ENCODE peak calls at places on chromosomes 4 and X, in nine cellular contexts. X is endothelial cell, G is mammary epithelial cell, U is activated B cell treated with CpG ODN at 0.5 μM for 24 hours, I is kidney epithelial cell, T is Peyer's patch, N is esophagus squamous epithelium, O is MM.1S, E is suprapubic skin. R is an unnamed sample.

GRCh38 chrX:14497184-14497666 is 32.1 kb upstream of the GLRA2 start:
- DNase-seq in X (no peak), E (no peak), U (no peak), O (peak), I (no peak), T (no peak), N (no peak), G (no peak), R (no peak)

GRCh38 chr4:150960079-150960478 is 55.0 kb downstream of the LRBA start:
- DNase-seq in X (no peak), T (no peak), N (no peak), E (no peak), O (no peak), G (peak), I (no peak), U (no peak), R (peak)

GRCh38 chr4:185307136-185307950 is 88.4 kb downstream of the LRP2BP start:
- DNase-seq in U (no peak), I (peak), N (no peak), X (no peak), G (peak), E (no peak), O (peak), T (no peak), R (peak)

GRCh38 chr4:110005461-110006056 is 92.9 kb downstream of the EGF start:
- DNase-seq in O (peak), G (peak), N (no peak), T (no peak), U (no peak), X (no peak), I (peak), E (no peak), R (peak)

GRCh38 chr4:83358410-83358809 is 23.8 kb upstream of the HPSE start:
- DNase-seq in U (no peak), I (peak), T (no peak), E (no peak), N (no peak), G (peak), O (no peak), X (no peak), R (no peak)

GRCh38 chr4:183831026-183831446 is 74.1 kb upstream of the STOX2 start:
- DNase-seq in O (no peak), E (no peak), T (no peak), G (no peak), U (no peak), X (no peak), I (no peak), N (no peak), R (no peak)

GRCh38 chr4:73525611-73526010 is 44.1 kb downstream of the AFM start:
- DNase-seq in O (no peak), I (no peak), N (no peak), U (no peak), T (no peak), X (no peak), E (no peak), G (no peak), R (no peak)

GRCh38 chr4:15689540-15689939 is 7.9 kb downstream of the FAM200B start:
- DNase-seq in U (no peak), E (no peak), X (no peak), T (no peak), N (no peak), O (no peak), G (no peak), I (no peak), R (no peak)

GRCh38 chrX:56766554-56767412 is 37.7 kb downstream of the NBDY start:
- DNase-seq in N (no peak), T (no peak), X (no peak), O (peak), I (no peak), G (no peak), U (no peak), E (no peak), R (no peak)

GRCh38 chr4:150986085-150986484 is 29.0 kb downstream of the LRBA start:
- DNase-seq in I (no peak), E (no peak), X (no peak), O (no peak), G (no peak), U (no peak), T (no peak), N (no peak), R (no peak)

GRCh38 chr4:149306537-149306936 is 509.1 kb downstream of the IQCM start:
- DNase-seq in U (no peak), E (no peak), G (no peak), O (no peak), X (no peak), T (no peak), I (no peak), N (no peak), R (no peak)

GRCh38 chrX:103831342-103831802 is 685 bp downstream of the RAB9B start:
- DNase-seq in N (no peak), U (no peak), O (no peak), I (no peak), X (peak), E (no peak), G (no peak), T (no peak), R (no peak)

GRCh38 chrX:139931646-139932076 is 1.2 kb downstream of the ATP11C start:
- DNase-seq in O (no peak), T (no peak), U (no peak), I (no peak), X (no peak), N (no peak), E (peak), G (no peak), R (no peak)

GRCh38 chrX:120302434-120302833 is 8.8 kb downstream of the TMEM255A start:
- DNase-seq in X (no peak), E (no peak), N (no peak), G (peak), U (peak), I (no peak), T (no peak), O (peak), R (no peak)

GRCh38 chr4:129561280-129561679 is 465.3 kb downstream of the C4orf33 start:
- DNase-seq in G (no peak), N (no peak), U (no peak), X (no peak), I (no peak), E (no peak), O (no peak), T (no peak), R (no peak)

GRCh38 chr4:79964715-79965345 is 108.2 kb downstream of the ANTXR2 start:
- DNase-seq in E (no peak), N (no peak), I (no peak), X (peak), O (no peak), U (no peak), T (no peak), G (no peak), R (no peak)

GRCh38 chr4:140237616-140238352 is 83.8 kb upstream of the MAML3 start:
- DNase-seq in E (peak), N (peak), O (no peak), T (peak), U (no peak), X (peak), I (no peak), G (no peak), R (no peak)

GRCh38 chrX:94051926-94052325 is 377.9 kb downstream of the FAM133A start:
- DNase-seq in X (no peak), O (no peak), U (no peak), T (no peak), N (no peak), I (no peak), E (no peak), G (no peak), R (no peak)

GRCh38 chr4:3224971-3225850 is 23.7 kb upstream of the MSANTD1 start:
- DNase-seq in N (no peak), O (no peak), G (no peak), I (no peak), U (no peak), X (no peak), E (no peak), T (peak), R (no peak)

DNA sequence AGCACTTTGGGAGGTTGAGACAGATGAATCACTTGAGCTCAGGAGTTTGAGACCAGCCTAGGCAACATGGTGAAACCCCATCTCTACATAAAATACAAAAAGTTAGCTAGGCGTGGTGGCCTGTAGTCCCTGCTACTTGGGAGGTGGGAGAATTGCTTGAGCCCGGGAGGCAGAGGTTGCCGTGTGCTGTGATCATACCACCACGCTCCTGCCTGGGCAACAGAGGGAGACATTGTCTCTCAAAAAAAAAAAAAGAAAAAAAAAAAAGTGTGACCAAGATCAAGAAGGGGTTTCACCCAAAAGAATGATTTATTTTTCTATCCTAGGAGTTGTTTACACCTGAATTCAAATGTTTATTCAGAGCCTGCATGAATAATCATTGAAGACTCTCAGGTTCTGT is 572.4 kb upstream of the GALNT7 start:
- DNase-seq in N (no peak), U (no peak), E (no peak), O (no peak), X (no peak), I (no peak), G (no peak), T (no peak), R (no peak)
- TF ChIP-seq CTCF in N (no peak), U (no peak), E (no peak), O (no peak), X (no peak), I (peak), G (no peak), T (no peak), R (no peak)

DNA sequence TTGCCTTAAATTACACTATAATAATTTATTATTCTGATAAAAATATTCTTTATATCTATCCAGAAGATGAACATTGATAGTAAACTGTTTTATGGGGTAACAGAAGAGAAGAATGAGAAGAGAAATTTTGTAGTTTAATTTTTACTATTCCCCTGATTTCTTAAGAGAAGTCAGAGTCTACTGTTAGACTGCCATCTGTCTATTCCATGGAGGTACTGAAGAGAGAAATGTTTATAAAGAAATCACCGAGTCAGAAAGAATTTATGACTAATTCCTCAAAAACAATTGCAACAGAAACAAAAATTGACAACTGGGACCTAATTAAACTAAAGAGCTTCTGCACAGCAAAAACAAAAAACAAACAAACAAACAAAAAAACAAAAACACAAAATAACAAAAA is 149.9 kb downstream of the FGF16 start:
- DNase-seq in I (no peak), N (no peak), T (no peak), O (no peak), G (peak), X (no peak), E (no peak), U (no peak), R (peak)
- TF ChIP-seq CTCF in I (peak), N (no peak), T (no peak), O (peak), G (peak), X (no peak), E (no peak), U (no peak), R (peak)

GRCh38 chr4:56128231-56128630 is 179.5 kb downstream of the CEP135 start:
- DNase-seq in G (peak), E (no peak), I (no peak), N (no peak), U (no peak), T (no peak), X (no peak), O (no peak), R (peak)

GRCh38 chr4:56127698-56128097 is 179.0 kb downstream of the CEP135 start:
- DNase-seq in E (no peak), I (no peak), T (no peak), U (no peak), G (no peak), N (no peak), O (no peak), X (no peak), R (no peak)

GRCh38 chr4:56130609-56131150 is 181.9 kb downstream of the CEP135 start:
- DNase-seq in O (no peak), X (no peak), T (no peak), N (no peak), I (no peak), E (no peak), U (no peak), G (no peak), R (no peak)

GRCh38 chr4:56132835-56133234 is 184.1 kb downstream of the CEP135 start:
- DNase-seq in U (no peak), X (no peak), O (no peak), I (no peak), G (no peak), E (no peak), T (no peak), N (no peak), R (no peak)

GRCh38 chr4:56129431-56129861 is 180.7 kb downstream of the CEP135 start:
- DNase-seq in X (peak), G (peak), E (no peak), N (no peak), U (no peak), T (peak), I (no peak), O (peak), R (peak)
- TF ChIP-seq CTCF in X (peak), G (peak), E (no peak), N (peak), U (no peak), T (peak), I (peak), O (peak), R (peak)

GRCh38 chr4:1727117-1728031 is 6.1 kb downstream of the TACC3 start:
- DNase-seq in N (no peak), I (peak), G (peak), O (no peak), E (peak), X (no peak), U (no peak), T (peak), R (peak)

GRCh38 chr4:1730532-1731135 is 9.3 kb downstream of the TACC3 start:
- DNase-seq in G (no peak), N (no peak), U (no peak), E (no peak), I (no peak), X (no peak), O (no peak), T (no peak), R (no peak)

GRCh38 chr4:1725521-1725920 is 4.2 kb downstream of the TACC3 start:
- DNase-seq in X (no peak), N (no peak), I (no peak), U (no peak), G (no peak), T (no peak), O (no peak), E (no peak), R (no peak)

GRCh38 chr4:1726146-1726934 is 5.0 kb downstream of the TACC3 start:
- DNase-seq in I (peak), N (peak), G (peak), T (peak), O (peak), X (peak), E (peak), U (peak), R (no peak)

DNA sequence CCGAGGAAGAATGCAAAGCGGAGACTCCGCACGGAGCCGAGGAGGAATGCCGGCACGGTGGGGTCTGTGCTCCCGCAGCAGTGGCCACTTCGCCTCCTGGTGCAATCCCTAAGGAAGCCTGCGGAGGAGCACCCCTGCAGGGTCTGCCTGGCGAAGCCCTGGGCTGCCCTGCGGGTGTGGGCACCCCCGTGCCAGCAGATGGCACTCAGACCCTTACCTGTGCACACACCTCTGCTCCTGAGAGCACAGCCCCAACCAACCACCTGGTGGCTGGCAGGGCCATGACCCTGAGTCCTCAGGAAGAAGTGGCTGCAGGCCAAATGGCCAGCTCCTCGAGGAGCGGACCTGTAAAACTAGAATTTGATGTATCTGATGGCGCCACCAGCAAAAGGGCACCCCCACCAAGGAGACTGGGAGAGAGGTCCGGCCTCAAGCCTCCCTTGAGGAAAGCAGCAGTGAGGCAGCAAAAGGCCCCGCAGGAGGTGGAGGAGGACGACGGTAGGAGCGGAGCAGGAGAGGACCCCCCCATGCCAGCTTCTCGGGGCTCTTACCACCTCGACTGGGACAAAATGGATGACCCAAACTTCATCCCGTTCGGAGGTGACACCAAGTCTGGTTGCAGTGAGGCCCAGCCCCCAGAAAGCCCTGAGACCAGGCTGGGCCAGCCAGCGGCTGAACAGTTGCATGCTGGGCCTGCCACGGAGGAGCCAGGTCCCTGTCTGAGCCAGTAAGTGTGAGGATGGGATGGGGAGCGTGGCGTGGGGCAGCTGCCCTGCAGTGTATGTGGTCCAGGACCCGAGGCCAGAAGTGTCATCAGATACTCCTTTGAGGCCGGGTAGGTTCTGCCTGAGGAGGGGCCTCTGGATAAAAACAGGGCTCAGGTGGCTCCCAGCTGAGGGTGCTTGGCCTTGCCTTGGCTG is 7.0 kb downstream of the TACC3 start:
- DNase-seq in T (no peak), O (no peak), E (peak), U (no peak), N (no peak), X (no peak), G (no peak), I (no peak), R (no peak)
- TF ChIP-seq CTCF in T (no peak), O (no peak), E (no peak), U (no peak), N (no peak), X (peak), G (no peak), I (peak), R (peak)

GRCh38 chr4:69470561-69470960 is 25.1 kb downstream of the UGT2B4 start:
- DNase-seq in E (no peak), N (no peak), T (no peak), G (no peak), I (no peak), X (no peak), U (no peak), O (no peak), R (no peak)
- TF ChIP-seq CTCF in E (no peak), N (no peak), T (no peak), G (no peak), I (no peak), X (no peak), U (no peak), O (no peak), R (no peak)

DNA sequence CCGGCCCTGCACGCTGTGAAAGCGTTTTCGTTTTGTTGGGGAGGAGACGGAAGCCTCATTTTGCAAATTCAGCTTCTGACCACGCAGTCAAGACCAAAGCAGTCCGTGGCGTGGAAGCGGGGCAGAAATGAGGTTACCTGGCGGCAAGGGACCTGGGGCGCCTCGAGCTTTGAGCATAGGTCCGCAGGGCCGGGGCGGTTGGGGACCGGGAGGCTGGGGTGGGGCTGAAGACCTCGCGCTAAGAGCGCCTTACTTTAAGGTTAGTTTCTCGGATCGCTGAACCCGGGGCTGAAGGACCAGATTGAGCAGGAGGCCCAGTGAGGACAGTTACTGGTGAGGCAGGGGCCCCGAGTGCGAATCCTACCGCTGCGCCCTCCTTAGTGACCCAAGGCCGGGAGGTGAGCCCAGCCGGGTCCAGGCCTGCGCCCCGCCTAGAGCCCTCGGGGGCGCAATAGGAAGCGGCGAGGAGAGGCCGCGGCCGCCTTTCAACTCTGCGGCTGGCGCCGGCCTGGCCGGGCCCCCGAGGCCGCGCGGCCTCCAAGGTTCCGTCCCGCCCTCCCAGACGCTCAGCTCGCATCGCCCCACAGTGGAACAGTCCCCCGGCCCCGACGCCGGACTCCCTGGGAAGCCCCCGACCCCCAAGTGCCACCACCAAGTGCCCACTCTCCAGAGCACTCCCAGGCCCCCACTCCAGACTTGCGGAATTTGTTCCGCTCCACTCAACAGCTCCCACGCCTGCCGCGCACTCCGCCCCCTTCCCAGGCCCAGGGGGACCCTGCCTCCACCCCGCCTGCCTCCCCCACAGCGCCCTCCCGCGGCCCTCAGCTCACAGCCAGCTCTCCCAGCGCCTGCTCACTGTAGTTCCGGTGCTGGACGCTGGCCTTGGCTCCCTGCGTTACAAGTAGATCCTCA is 7.6 kb downstream of the MSX1 start:
- DNase-seq in N (no peak), I (no peak), E (no peak), U (no peak), O (no peak), G (no peak), T (no peak), X (peak), R (no peak)
- TF ChIP-seq CTCF in N (no peak), I (no peak), E (no peak), U (no peak), O (no peak), G (no peak), T (no peak), X (peak), R (no peak)

DNA sequence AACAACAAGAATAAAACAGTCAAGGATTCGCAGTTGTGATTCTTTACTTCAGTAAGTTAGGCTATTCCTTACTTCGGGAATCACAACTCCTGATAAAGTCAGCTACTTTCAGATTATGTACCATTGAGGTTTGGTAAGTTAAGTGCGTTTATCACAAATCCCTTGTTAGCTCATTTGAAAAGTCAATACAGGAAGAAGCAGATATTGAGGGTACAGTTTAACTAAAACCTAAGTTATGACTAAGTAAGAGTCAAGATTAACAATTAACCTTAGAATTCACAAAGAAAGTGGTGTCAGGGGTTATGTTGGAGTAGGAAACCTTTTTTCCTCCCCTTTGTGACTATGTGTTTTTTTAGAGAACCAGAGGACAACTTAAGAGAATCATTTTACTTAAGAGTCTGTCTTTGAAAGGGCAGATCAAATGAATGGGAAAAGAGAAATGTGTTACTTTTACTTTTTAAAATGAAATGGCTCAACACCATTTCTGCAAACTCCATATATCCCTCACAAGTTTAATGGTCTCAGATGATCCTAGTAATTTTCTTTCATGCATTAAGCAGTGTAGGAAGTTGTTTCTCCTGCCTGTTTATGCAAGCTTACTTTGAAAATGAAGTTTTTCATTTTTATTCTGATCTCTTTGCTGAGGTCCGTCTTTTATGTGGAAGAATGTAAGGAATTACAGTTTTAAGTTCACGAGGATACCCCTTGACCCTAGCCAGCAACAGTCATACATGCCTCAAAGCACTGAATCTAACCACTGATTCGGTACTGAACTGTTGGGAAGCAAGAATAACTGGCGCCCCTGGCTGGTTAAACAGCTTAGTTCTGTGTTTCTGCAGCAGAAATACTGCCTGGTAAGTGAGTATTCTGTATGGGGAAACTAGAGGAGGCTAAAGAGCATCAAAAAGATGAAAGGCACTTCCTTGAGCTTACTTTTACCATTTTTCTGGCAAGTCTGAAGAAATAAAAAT is 211.7 kb downstream of the SLC4A4 start:
- DNase-seq in G (no peak), T (no peak), E (no peak), X (no peak), U (no peak), O (no peak), N (no peak), I (no peak), R (no peak)
- TF ChIP-seq CTCF in G (no peak), T (no peak), E (no peak), X (no peak), U (no peak), O (no peak), N (no peak), I (peak), R (peak)

R was measured in foreskin keratinocyte.